ENCODE peak calls at places on chromosomes 13 and 19, in five cellular contexts. One of them, this sample, is unnamed.

GRCh38 chr19:4969772-4970531 is 1.0 kb downstream of the KDM4B start:
- DNase-seq in hepatic stellate cell: no peak
- DNase-seq in tibial artery: no peak
- DNase-seq in left cardiac atrium: no peak
- DNase-seq in islet precursor cell: no peak
- DNase-seq in this sample: no peak

GRCh38 chr19:55545913-55546495 is 661 bp upstream of the SBK3 start:
- DNase-seq in left cardiac atrium: peak; percentile 66
- DNase-seq in tibial artery: no peak
- DNase-seq in hepatic stellate cell: no peak
- DNase-seq in islet precursor cell: no peak
- DNase-seq in this sample: no peak

GRCh38 chr13:71879129-71879535 is 12.1 kb upstream of the DACH1 start:
- DNase-seq in islet precursor cell: peak; percentile 49
- DNase-seq in hepatic stellate cell: no peak
- DNase-seq in tibial artery: no peak
- DNase-seq in left cardiac atrium: no peak
- DNase-seq in this sample: no peak

GRCh38 chr13:47146136-47146535 is 249.3 kb upstream of the HTR2A start:
- DNase-seq in islet precursor cell: no peak
- DNase-seq in left cardiac atrium: no peak
- DNase-seq in hepatic stellate cell: no peak
- DNase-seq in tibial artery: no peak
- DNase-seq in this sample: no peak

GRCh38 chr13:112723771-112724170 is 33.9 kb downstream of the ATP11A start:
- DNase-seq in tibial artery: no peak
- DNase-seq in islet precursor cell: peak; percentile 44
- DNase-seq in hepatic stellate cell: no peak
- DNase-seq in left cardiac atrium: no peak
- DNase-seq in this sample: no peak

GRCh38 chr13:101157261-101157660 is 259.0 kb downstream of the NALCN start:
- DNase-seq in islet precursor cell: peak; percentile 73
- DNase-seq in left cardiac atrium: no peak
- DNase-seq in hepatic stellate cell: no peak
- DNase-seq in tibial artery: no peak
- DNase-seq in this sample: no peak

GRCh38 chr19:32869369-32870153 is at the start of gene SLC7A9:
- DNase-seq in islet precursor cell: no peak
- DNase-seq in hepatic stellate cell: no peak
- DNase-seq in left cardiac atrium: no peak
- DNase-seq in tibial artery: peak; percentile 11
- DNase-seq in this sample: no peak

GRCh38 chr13:113220877-113221276 is 11.5 kb downstream of the CUL4A start:
- DNase-seq in islet precursor cell: no peak
- DNase-seq in tibial artery: no peak
- DNase-seq in hepatic stellate cell: no peak
- DNase-seq in left cardiac atrium: no peak
- DNase-seq in this sample: no peak

GRCh38 chr19:33459691-33460090 is 61.9 kb downstream of the PEPD start:
- DNase-seq in islet precursor cell: peak; percentile 35
- DNase-seq in left cardiac atrium: no peak
- DNase-seq in hepatic stellate cell: no peak
- DNase-seq in tibial artery: peak; percentile 40
- DNase-seq in this sample: no peak

GRCh38 chr13:28637714-28638355 is 21.1 kb upstream of the POMP start:
- DNase-seq in hepatic stellate cell: no peak
- DNase-seq in islet precursor cell: no peak
- DNase-seq in tibial artery: no peak
- DNase-seq in left cardiac atrium: no peak
- DNase-seq in this sample: no peak

GRCh38 chr19:3899531-3900294 is 19.2 kb downstream of the ATCAY start:
- DNase-seq in left cardiac atrium: no peak
- DNase-seq in tibial artery: peak; percentile 76
- DNase-seq in islet precursor cell: no peak
- DNase-seq in hepatic stellate cell: no peak
- DNase-seq in this sample: no peak

GRCh38 chr13:113649212-113649611 is 8.8 kb downstream of the ATP4B start:
- DNase-seq in hepatic stellate cell: no peak
- DNase-seq in tibial artery: peak; percentile 48
- DNase-seq in islet precursor cell: peak; percentile 43
- DNase-seq in left cardiac atrium: no peak
- DNase-seq in this sample: peak; percentile 10

GRCh38 chr13:41075034-41075433 is 13.7 kb downstream of the WBP4 start:
- DNase-seq in islet precursor cell: no peak
- DNase-seq in hepatic stellate cell: peak; percentile 31
- DNase-seq in tibial artery: no peak
- DNase-seq in left cardiac atrium: no peak
- DNase-seq in this sample: no peak

GRCh38 chr19:3644351-3645066 is 17.9 kb upstream of the CACTIN start:
- DNase-seq in tibial artery: no peak
- DNase-seq in left cardiac atrium: no peak
- DNase-seq in hepatic stellate cell: no peak
- DNase-seq in islet precursor cell: no peak
- DNase-seq in this sample: no peak

GRCh38 chr19:30778961-30779690 is 406.9 kb downstream of the ZNF536 start:
- DNase-seq in tibial artery: no peak
- DNase-seq in hepatic stellate cell: no peak
- DNase-seq in left cardiac atrium: no peak
- DNase-seq in islet precursor cell: no peak
- DNase-seq in this sample: no peak

GRCh38 chr13:59960683-59961082 is 203.0 kb downstream of the DIAPH3 start:
- DNase-seq in tibial artery: no peak
- DNase-seq in left cardiac atrium: no peak
- DNase-seq in islet precursor cell: no peak
- DNase-seq in hepatic stellate cell: no peak
- DNase-seq in this sample: no peak

GRCh38 chr19:45186509-45187334 is 8.1 kb downstream of the BLOC1S3 start:
- DNase-seq in islet precursor cell: no peak
- DNase-seq in tibial artery: no peak
- DNase-seq in hepatic stellate cell: peak; percentile 65
- DNase-seq in left cardiac atrium: no peak
- DNase-seq in this sample: no peak

GRCh38 chr19:46383846-46384245 is 29.5 kb downstream of the CCDC8 start:
- DNase-seq in islet precursor cell: no peak
- DNase-seq in left cardiac atrium: no peak
- DNase-seq in hepatic stellate cell: no peak
- DNase-seq in tibial artery: no peak
- DNase-seq in this sample: peak; percentile 51

GRCh38 chr19:2282062-2282861 is at the start of gene PEAK3:
- DNase-seq in islet precursor cell: peak; percentile 88
- DNase-seq in tibial artery: peak; percentile 84
- DNase-seq in left cardiac atrium: peak; percentile 86
- DNase-seq in hepatic stellate cell: peak; percentile 74
- DNase-seq in this sample: peak; percentile 91

GRCh38 chr19:2015611-2015950 is at the start of gene BTBD2:
- DNase-seq in left cardiac atrium: no peak
- DNase-seq in tibial artery: peak; percentile 78
- DNase-seq in hepatic stellate cell: peak; percentile 51
- DNase-seq in islet precursor cell: no peak
- DNase-seq in this sample: no peak

GRCh38 chr19:40907968-40908735 is 26.1 kb upstream of the CYP2A7 start:
- DNase-seq in left cardiac atrium: no peak
- DNase-seq in tibial artery: no peak
- DNase-seq in hepatic stellate cell: no peak
- DNase-seq in islet precursor cell: no peak
- DNase-seq in this sample: peak; percentile 82

GRCh38 chr13:35766663-35767062 is 290.2 kb upstream of the MAB21L1 start:
- DNase-seq in hepatic stellate cell: no peak
- DNase-seq in islet precursor cell: no peak
- DNase-seq in left cardiac atrium: no peak
- DNase-seq in tibial artery: no peak
- DNase-seq in this sample: no peak

GRCh38 chr13:24627090-24627714 is 53.0 kb upstream of the ATP12A start:
- DNase-seq in left cardiac atrium: no peak
- DNase-seq in hepatic stellate cell: no peak
- DNase-seq in tibial artery: no peak
- DNase-seq in islet precursor cell: peak; percentile 89
- DNase-seq in this sample: no peak

GRCh38 chr13:33577037-33577436 is 240.9 kb upstream of the RFC3 start:
- DNase-seq in islet precursor cell: no peak
- DNase-seq in left cardiac atrium: no peak
- DNase-seq in tibial artery: no peak
- DNase-seq in hepatic stellate cell: no peak
- DNase-seq in this sample: no peak

GRCh38 chr19:49502866-49503581 is 6.8 kb downstream of the RPS11 start:
- DNase-seq in left cardiac atrium: peak; percentile 42
- DNase-seq in tibial artery: no peak
- DNase-seq in hepatic stellate cell: peak; percentile 64
- DNase-seq in islet precursor cell: peak; percentile 72
- DNase-seq in this sample: no peak

GRCh38 chr13:26095338-26095737 is 43.5 kb upstream of the SHISA2 start:
- DNase-seq in left cardiac atrium: no peak
- DNase-seq in hepatic stellate cell: no peak
- DNase-seq in tibial artery: no peak
- DNase-seq in islet precursor cell: no peak
- DNase-seq in this sample: no peak

GRCh38 chr19:29714953-29715694 is at the start of gene C19orf12:
- DNase-seq in tibial artery: peak; percentile 77
- DNase-seq in hepatic stellate cell: peak; percentile 53
- DNase-seq in islet precursor cell: peak; percentile 67
- DNase-seq in left cardiac atrium: peak; percentile 71
- DNase-seq in this sample: peak; percentile 92

GRCh38 chr19:10418281-10419199 is 1.8 kb upstream of the PDE4A start:
- DNase-seq in left cardiac atrium: no peak
- DNase-seq in hepatic stellate cell: no peak
- DNase-seq in tibial artery: no peak
- DNase-seq in islet precursor cell: peak; percentile 67
- DNase-seq in this sample: no peak

GRCh38 chr19:13726323-13726722 is 38.0 kb upstream of the MRI1 start:
- DNase-seq in tibial artery: no peak
- DNase-seq in left cardiac atrium: no peak
- DNase-seq in islet precursor cell: no peak
- DNase-seq in hepatic stellate cell: no peak
- DNase-seq in this sample: no peak

GRCh38 chr19:35006999-35007365 is 6.9 kb downstream of the GRAMD1A start:
- DNase-seq in islet precursor cell: no peak
- DNase-seq in hepatic stellate cell: no peak
- DNase-seq in left cardiac atrium: no peak
- DNase-seq in tibial artery: no peak
- DNase-seq in this sample: no peak